ENCODE peak calls at places on chromosome 14, in five cellular contexts. E is K562, H is A549, X is heart right ventricle, M is tibial artery. C is an unnamed sample.

GRCh38 chr14:90019824-90020523 is 41.8 kb upstream of the KCNK13 start:
- DNase-seq in E (no peak), H (no peak), X (no peak), M (no peak), C (no peak)

GRCh38 chr14:100471451-100472093 is 115.6 kb downstream of the BEGAIN start:
- DNase-seq in E (no peak), H (no peak), X (no peak), M (no peak), C (no peak)

GRCh38 chr14:100004392-100004791 is 60.8 kb upstream of the EVL start:
- DNase-seq in E (no peak), H (peak; percentile 51), X (no peak), M (no peak), C (no peak)

GRCh38 chr14:63972323-63972932 is 119.6 kb downstream of the SYNE2 start:
- DNase-seq in E (no peak), H (no peak), X (no peak), M (no peak), C (no peak)

GRCh38 chr14:29390046-29390841 is 537.4 kb downstream of the PRKD1 start:
- DNase-seq in E (no peak), H (no peak), X (no peak), M (no peak), C (no peak)

GRCh38 chr14:100374891-100375272 is 51.7 kb downstream of the SLC25A47 start:
- DNase-seq in E (no peak), H (no peak), X (no peak), M (no peak), C (no peak)

GRCh38 chr14:35390577-35391387 is 13.8 kb downstream of the NFKBIA start:
- DNase-seq in E (peak; percentile 56), H (no peak), X (no peak), M (no peak), C (no peak)

GRCh38 chr14:61101803-61102548 is 120.9 kb downstream of the SLC38A6 start:
- DNase-seq in E (no peak), H (peak; percentile 38), X (no peak), M (no peak), C (no peak)

GRCh38 chr14:61663312-61663974 is 31.9 kb upstream of the HIF1A start:
- DNase-seq in E (no peak), H (no peak), X (no peak), M (no peak), C (no peak)

GRCh38 chr14:38553586-38553985 is 297.7 kb upstream of the CLEC14A start:
- DNase-seq in E (no peak), H (no peak), X (no peak), M (no peak), C (peak; percentile 17)

GRCh38 chr14:54806616-54807015 is 96.0 kb downstream of the GCH1 start:
- DNase-seq in E (no peak), H (no peak), X (no peak), M (no peak), C (no peak)

GRCh38 chr14:53900499-53900898 is 56.1 kb downstream of the BMP4 start:
- DNase-seq in E (no peak), H (no peak), X (peak; percentile 51), M (peak; percentile 69), C (no peak)

GRCh38 chr14:53603994-53604393 is 352.6 kb downstream of the BMP4 start:
- DNase-seq in E (no peak), H (no peak), X (no peak), M (no peak), C (no peak)

GRCh38 chr14:87994974-87995373 is 2.0 kb upstream of the GALC start:
- DNase-seq in E (no peak), H (no peak), X (no peak), M (no peak), C (no peak)

GRCh38 chr14:59339526-59339925 is 125.7 kb downstream of the GPR135 start:
- DNase-seq in E (no peak), H (no peak), X (no peak), M (no peak), C (no peak)

GRCh38 chr14:24273422-24273998 is 2.1 kb upstream of the RABGGTA start:
- DNase-seq in E (no peak), H (peak; percentile 43), X (no peak), M (no peak), C (no peak)

GRCh38 chr14:69242311-69243224 is 17.4 kb upstream of the GALNT16 start:
- DNase-seq in E (peak; percentile 55), H (peak; percentile 69), X (no peak), M (peak; percentile 75), C (peak; percentile 46)

GRCh38 chr14:91892918-91893527 is 25.7 kb upstream of the TC2N start:
- DNase-seq in E (peak; percentile 68), H (no peak), X (no peak), M (no peak), C (no peak)

GRCh38 chr14:56378474-56378873 is 201.1 kb upstream of the TMEM260 start:
- DNase-seq in E (no peak), H (no peak), X (no peak), M (no peak), C (no peak)

GRCh38 chr14:35164849-35165248 is 42.5 kb downstream of the PRORP start:
- DNase-seq in E (no peak), H (no peak), X (no peak), M (no peak), C (no peak)

GRCh38 chr14:76918751-76919421 is 92.7 kb downstream of the LRRC74A start:
- DNase-seq in E (peak; percentile 82), H (peak; percentile 96), X (peak; percentile 94), M (peak; percentile 100), C (peak; percentile 93)
- TF ChIP-seq CTCF in E (no peak), H (no peak), X (no peak), M (peak; percentile 27), C (no peak)

GRCh38 chr14:67187210-67187609 is 2.0 kb upstream of the GARIN2 start:
- DNase-seq in E (no peak), H (peak; percentile 68), X (no peak), M (no peak), C (peak; percentile 62)

GRCh38 chr14:67186789-67187188 is 2.5 kb upstream of the GARIN2 start:
- DNase-seq in E (no peak), H (no peak), X (no peak), M (no peak), C (no peak)

GRCh38 chr14:67186369-67186768 is 2.9 kb upstream of the GARIN2 start:
- DNase-seq in E (no peak), H (no peak), X (no peak), M (no peak), C (no peak)

GRCh38 chr14:67188326-67188725 is 914 bp upstream of the GARIN2 start:
- DNase-seq in E (no peak), H (no peak), X (no peak), M (no peak), C (no peak)

GRCh38 chr14:67187826-67188225 is 1.4 kb upstream of the GARIN2 start:
- DNase-seq in E (no peak), H (peak; percentile 29), X (no peak), M (no peak), C (peak; percentile 25)
- H3K4me3 ChIP-seq in E (no peak overlapping the region), H (no peak overlapping the region), X (no peak overlapping the region), M (no peak overlapping the region), C (no peak overlapping the region)

GRCh38 chr14:33792387-33793368 is 158.2 kb downstream of the EGLN3 start:
- DNase-seq in E (peak; percentile 72), H (peak; percentile 64), X (peak; percentile 83), M (peak; percentile 88), C (peak; percentile 75)
- TF ChIP-seq CTCF in E (peak; percentile 79), H (peak; percentile 85), X (peak; percentile 96), M (peak; percentile 88), C (peak; percentile 95)

GRCh38 chr14:41868396-41868795 is 261.7 kb downstream of the LRFN5 start:
- DNase-seq in E (no peak), H (no peak), X (no peak), M (no peak), C (no peak)
- H3K4me3 ChIP-seq in E (no peak overlapping the region), H (no peak overlapping the region), X (no peak overlapping the region), M (no peak overlapping the region), C (no peak overlapping the region)

GRCh38 chr14:31207746-31208545 is at the start of gene HECTD1:
- DNase-seq in E (peak; percentile 86), H (peak; percentile 92), X (peak; percentile 90), M (peak; percentile 95), C (peak; percentile 38)
- TF ChIP-seq CTCF in E (peak; percentile 84), H (peak; percentile 90), X (peak; percentile 81), M (peak; percentile 88), C (no peak)

GRCh38 chr14:85534435-85534834 is 4.5 kb downstream of the FLRT2 start:
- DNase-seq in E (no peak), H (no peak), X (no peak), M (no peak), C (no peak)
- H3K4me3 ChIP-seq in E (no peak overlapping the region), H (peak overlapping the region; percentile 51), X (peak overlapping the region; percentile 55), M (peak overlapping the region; percentile 71), C (peak overlapping the region; percentile 91)